ENCODE peak calls at places on chromosomes 12 and 14, in eight cellular contexts. N, Y, O, D, S, B, I and R are unnamed samples.

GRCh38 chr14:69819607-69820006 is 22.6 kb upstream of the SLC10A1 start:
- DNase-seq in N (peak; percentile 28), Y (no peak), O (no peak), D (no peak), S (no peak), B (no peak), I (no peak), R (no peak)

GRCh38 chr14:37179896-37180502 is 7.6 kb upstream of the SLC25A21 start:
- DNase-seq in N (no peak), Y (no peak), O (no peak), D (peak; percentile 29), S (no peak), B (no peak), I (no peak), R (no peak)

GRCh38 chr12:120283318-120283717 is 8.4 kb downstream of the RNU4-2 start:
- DNase-seq in N (peak; percentile 24), Y (no peak), O (no peak), D (no peak), S (peak; percentile 63), B (no peak), I (peak; percentile 50), R (no peak)

GRCh38 chr14:30330452-30330851 is 228.5 kb upstream of the G2E3 start:
- DNase-seq in N (no peak), Y (no peak), O (no peak), D (peak; percentile 16), S (peak; percentile 19), B (no peak), I (no peak), R (no peak)

GRCh38 chr12:124264879-124265278 is 30.0 kb upstream of the RFLNA start:
- DNase-seq in N (no peak), Y (no peak), O (no peak), D (no peak), S (no peak), B (no peak), I (no peak), R (no peak)

GRCh38 chr12:4908694-4909396 is 860 bp upstream of the KCNA1 start:
- DNase-seq in N (peak; percentile 58), Y (no peak), O (no peak), D (no peak), S (no peak), B (no peak), I (peak; percentile 99), R (no peak)

GRCh38 chr12:43896496-43896895 is 60.6 kb downstream of the TMEM117 start:
- DNase-seq in N (no peak), Y (no peak), O (no peak), D (no peak), S (no peak), B (no peak), I (no peak), R (no peak)

GRCh38 chr12:95231190-95231589 is 13.6 kb downstream of the VEZT start:
- DNase-seq in N (no peak), Y (no peak), O (no peak), D (peak; percentile 36), S (peak; percentile 70), B (no peak), I (no peak), R (no peak)

GRCh38 chr14:82911930-82912329 is 1378.3 kb upstream of the SEL1L start:
- DNase-seq in N (peak; percentile 8), Y (no peak), O (no peak), D (no peak), S (no peak), B (no peak), I (no peak), R (no peak)

GRCh38 chr14:101876539-101876938 is 87.8 kb upstream of the DYNC1H1 start:
- DNase-seq in N (peak; percentile 18), Y (no peak), O (no peak), D (no peak), S (peak; percentile 71), B (no peak), I (no peak), R (peak; percentile 98)

GRCh38 chr14:24848427-24848826 is 201.5 kb downstream of the STXBP6 start:
- DNase-seq in N (no peak), Y (no peak), O (no peak), D (no peak), S (peak; percentile 34), B (no peak), I (no peak), R (no peak)

GRCh38 chr12:96886998-96887677 is 19.9 kb upstream of the NEDD1 start:
- DNase-seq in N (peak; percentile 31), Y (no peak), O (no peak), D (no peak), S (peak; percentile 92), B (no peak), I (peak; percentile 43), R (no peak)

GRCh38 chr14:58731465-58732330 is 93.9 kb downstream of the DACT1 start:
- DNase-seq in N (no peak), Y (peak; percentile 72), O (no peak), D (peak; percentile 93), S (peak; percentile 95), B (no peak), I (no peak), R (no peak)

GRCh38 chr12:106774808-106775524 is 484 bp downstream of the RIC8B start:
- DNase-seq in N (no peak), Y (no peak), O (no peak), D (peak; percentile 2), S (no peak), B (no peak), I (no peak), R (no peak)

GRCh38 chr14:103073876-103074698 is 9.9 kb upstream of the LBHD2 start:
- DNase-seq in N (no peak), Y (no peak), O (no peak), D (no peak), S (no peak), B (no peak), I (no peak), R (peak; percentile 14)

GRCh38 chr12:56115329-56115728 is 1.1 kb upstream of the RPL41 start:
- DNase-seq in N (no peak), Y (no peak), O (peak; percentile 78), D (peak; percentile 33), S (peak; percentile 53), B (no peak), I (peak; percentile 59), R (no peak)

GRCh38 chr14:63564318-63564717 is 21.1 kb upstream of the PPP2R5E start:
- DNase-seq in N (no peak), Y (no peak), O (no peak), D (no peak), S (peak; percentile 51), B (no peak), I (no peak), R (no peak)

GRCh38 chr12:78249578-78249977 is 418.9 kb downstream of the NAV3 start:
- DNase-seq in N (no peak), Y (no peak), O (no peak), D (no peak), S (no peak), B (no peak), I (no peak), R (no peak)

GRCh38 chr14:65709576-65709975 is 297.0 kb downstream of the FUT8 start:
- DNase-seq in N (no peak), Y (no peak), O (no peak), D (no peak), S (peak; percentile 61), B (no peak), I (no peak), R (no peak)

DNA sequence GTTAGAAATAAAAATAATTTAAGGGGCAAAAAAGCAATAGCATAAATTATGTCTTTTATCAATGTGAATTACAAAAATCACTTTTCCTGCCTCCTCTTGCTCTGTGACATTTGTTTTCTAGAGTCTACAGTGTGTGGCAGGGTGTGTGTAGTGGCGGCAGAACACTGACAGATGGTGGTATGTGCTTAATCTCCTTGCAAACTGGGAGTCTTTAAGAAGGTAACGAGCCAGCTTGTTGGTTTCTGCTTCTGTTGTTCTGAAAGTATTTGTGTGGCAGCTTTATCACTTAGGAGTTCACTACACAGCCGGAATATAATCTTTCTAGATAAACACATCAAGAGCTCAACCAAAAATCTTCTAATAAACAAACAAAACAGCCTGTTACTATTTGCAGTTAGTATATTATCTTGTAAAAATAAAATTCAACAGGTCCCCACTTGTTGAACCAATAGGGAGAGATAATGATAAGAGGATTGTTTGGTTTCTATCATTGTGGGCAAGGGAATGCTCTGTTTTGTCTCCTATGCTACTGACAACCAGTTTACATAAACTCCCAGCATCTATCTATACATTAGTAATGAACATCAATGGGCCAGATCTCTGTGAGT is 13.0 kb downstream of the CDKL1 start:
- DNase-seq in N (peak; percentile 35), Y (no peak), O (no peak), D (no peak), S (peak; percentile 35), B (no peak), I (no peak), R (no peak)
- TF ChIP-seq CTCF in N (no peak), Y (no peak), O (no peak), D (no peak), S (no peak), B (no peak), I (peak; percentile 22), R (no peak)

DNA sequence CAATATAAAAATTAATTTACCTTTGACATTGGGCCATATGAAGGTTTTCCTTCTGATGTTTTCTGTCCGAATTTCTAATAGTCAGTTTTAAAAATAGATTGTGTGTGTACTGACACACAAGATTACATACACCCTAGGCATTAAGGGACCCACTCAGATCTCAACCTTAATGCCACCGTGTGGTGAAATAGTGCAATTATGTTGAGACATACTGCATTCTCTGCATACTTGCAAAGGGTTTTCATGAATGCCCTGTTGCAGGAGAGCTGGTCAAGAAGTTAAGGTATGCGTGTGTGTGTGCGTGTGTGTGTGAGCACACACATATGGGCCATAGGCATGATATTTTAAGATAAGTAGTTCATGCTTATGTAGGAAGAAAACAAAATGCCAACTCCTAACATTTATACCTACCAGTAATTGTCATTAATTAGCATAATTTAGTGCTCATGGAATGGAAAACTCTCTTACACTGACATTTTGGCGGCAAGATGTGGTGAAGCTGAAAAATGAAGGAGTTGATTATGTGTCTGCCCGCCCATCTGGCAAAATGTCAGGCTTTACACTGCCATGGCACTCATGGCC is 58.8 kb downstream of the PIK3C2G start:
- DNase-seq in N (peak; percentile 81), Y (peak; percentile 44), O (no peak), D (peak; percentile 84), S (peak; percentile 83), B (peak; percentile 22), I (peak; percentile 58), R (no peak)
- TF ChIP-seq CTCF in N (peak; percentile 57), Y (peak; percentile 69), O (no peak), D (peak; percentile 44), S (peak; percentile 58), B (no peak), I (peak; percentile 67), R (peak; percentile 9)

GRCh38 chr12:85755760-85756159 is 80.4 kb downstream of the RASSF9 start:
- DNase-seq in N (no peak), Y (peak; percentile 9), O (no peak), D (peak; percentile 16), S (peak; percentile 11), B (no peak), I (no peak), R (no peak)
- TF ChIP-seq CTCF in N (no peak), Y (peak; percentile 54), O (no peak), D (no peak), S (no peak), B (no peak), I (no peak), R (no peak)

DNA sequence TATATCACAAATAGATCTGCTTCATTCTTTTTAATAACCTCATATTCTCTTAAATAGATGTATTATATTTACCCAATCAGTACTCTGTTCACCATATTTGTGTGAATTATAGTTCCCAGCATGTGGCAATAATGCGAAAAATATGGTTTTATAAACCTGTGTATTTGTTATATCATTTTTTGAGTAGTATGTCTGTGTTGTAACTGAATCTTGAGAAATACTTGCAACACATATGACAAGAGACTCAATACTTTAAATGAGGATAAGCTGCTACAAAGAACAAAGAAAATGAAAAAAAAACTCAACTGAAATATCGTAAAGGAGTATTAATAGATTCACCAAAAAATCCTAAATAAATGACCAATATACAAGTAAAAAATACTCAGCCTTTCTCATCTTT is 441.7 kb upstream of the MGAT4C start:
- DNase-seq in N (no peak), Y (no peak), O (no peak), D (no peak), S (peak; percentile 29), B (no peak), I (no peak), R (no peak)
- TF ChIP-seq CTCF in N (no peak), Y (no peak), O (no peak), D (no peak), S (no peak), B (no peak), I (no peak), R (no peak)